ENCODE peak calls at places on chromosomes 5 and 9, in eight cellular contexts. One of them, this sample, is unnamed.

GRCh38 chr9:133375724-133376654 is at the start of the genes STKLD1 and SURF4:
- DNase-seq in mesothelial cell of epicardium: peak
- DNase-seq in lower leg skin: peak
- DNase-seq in RWPE1: peak
- DNase-seq in OCI-LY7: peak
- DNase-seq in brain microvascular endothelial cell: peak
- DNase-seq in left lung: peak
- DNase-seq in HepG2: peak
- DNase-seq in this sample: peak

GRCh38 chr9:112050544-112051475 is 124.3 kb downstream of the SUSD1 start:
- DNase-seq in OCI-LY7: no peak
- DNase-seq in RWPE1: peak
- DNase-seq in brain microvascular endothelial cell: peak
- DNase-seq in HepG2: peak
- DNase-seq in mesothelial cell of epicardium: no peak
- DNase-seq in lower leg skin: no peak
- DNase-seq in left lung: no peak
- DNase-seq in this sample: no peak

GRCh38 chr5:80408475-80408875 is 611 bp downstream of the ZFYVE16 start:
- DNase-seq in lower leg skin: no peak
- DNase-seq in mesothelial cell of epicardium: peak
- DNase-seq in left lung: peak
- DNase-seq in brain microvascular endothelial cell: peak
- DNase-seq in HepG2: peak
- DNase-seq in RWPE1: peak
- DNase-seq in OCI-LY7: no peak
- DNase-seq in this sample: peak

GRCh38 chr5:44360919-44361625 is 28.1 kb downstream of the FGF10 start:
- DNase-seq in HepG2: no peak
- DNase-seq in OCI-LY7: no peak
- DNase-seq in left lung: no peak
- DNase-seq in mesothelial cell of epicardium: no peak
- DNase-seq in brain microvascular endothelial cell: no peak
- DNase-seq in RWPE1: no peak
- DNase-seq in lower leg skin: no peak
- DNase-seq in this sample: no peak

GRCh38 chr5:36240779-36241635 is 718 bp downstream of the NADK2 start:
- DNase-seq in brain microvascular endothelial cell: peak
- DNase-seq in OCI-LY7: peak
- DNase-seq in mesothelial cell of epicardium: peak
- DNase-seq in lower leg skin: peak
- DNase-seq in RWPE1: peak
- DNase-seq in left lung: peak
- DNase-seq in HepG2: peak
- DNase-seq in this sample: peak

GRCh38 chr5:7871560-7872113 is 2.7 kb downstream of the MTRR start:
- DNase-seq in left lung: no peak
- DNase-seq in RWPE1: no peak
- DNase-seq in brain microvascular endothelial cell: no peak
- DNase-seq in OCI-LY7: peak
- DNase-seq in lower leg skin: no peak
- DNase-seq in HepG2: no peak
- DNase-seq in mesothelial cell of epicardium: no peak
- DNase-seq in this sample: no peak

GRCh38 chr9:6873862-6874261 is 116.1 kb downstream of the KDM4C start:
- DNase-seq in HepG2: no peak
- DNase-seq in mesothelial cell of epicardium: no peak
- DNase-seq in lower leg skin: no peak
- DNase-seq in OCI-LY7: no peak
- DNase-seq in left lung: no peak
- DNase-seq in brain microvascular endothelial cell: peak
- DNase-seq in RWPE1: no peak
- DNase-seq in this sample: no peak

GRCh38 chr9:28915256-28915930 is 1342.1 kb upstream of the C9orf72 start:
- DNase-seq in lower leg skin: no peak
- DNase-seq in RWPE1: peak
- DNase-seq in OCI-LY7: no peak
- DNase-seq in left lung: no peak
- DNase-seq in HepG2: no peak
- DNase-seq in brain microvascular endothelial cell: no peak
- DNase-seq in mesothelial cell of epicardium: no peak
- DNase-seq in this sample: no peak

GRCh38 chr5:59103303-59103702 is 520.4 kb downstream of the RAB3C start:
- DNase-seq in mesothelial cell of epicardium: no peak
- DNase-seq in left lung: no peak
- DNase-seq in lower leg skin: no peak
- DNase-seq in OCI-LY7: no peak
- DNase-seq in brain microvascular endothelial cell: no peak
- DNase-seq in HepG2: no peak
- DNase-seq in RWPE1: no peak
- DNase-seq in this sample: no peak
- TF ChIP-seq CTCF in mesothelial cell of epicardium: no peak
- TF ChIP-seq CTCF in left lung: no peak
- TF ChIP-seq CTCF in lower leg skin: no peak
- TF ChIP-seq CTCF in OCI-LY7: no peak
- TF ChIP-seq CTCF in brain microvascular endothelial cell: no peak
- TF ChIP-seq CTCF in HepG2: no peak
- TF ChIP-seq CTCF in RWPE1: no peak
- TF ChIP-seq CTCF in this sample: no peak

GRCh38 chr5:3056901-3057300 is 305.4 kb upstream of the IRX2 start:
- DNase-seq in OCI-LY7: no peak
- DNase-seq in brain microvascular endothelial cell: no peak
- DNase-seq in lower leg skin: peak
- DNase-seq in HepG2: no peak
- DNase-seq in RWPE1: no peak
- DNase-seq in left lung: no peak
- DNase-seq in mesothelial cell of epicardium: no peak
- DNase-seq in this sample: no peak
- TF ChIP-seq CTCF in OCI-LY7: no peak
- TF ChIP-seq CTCF in brain microvascular endothelial cell: no peak
- TF ChIP-seq CTCF in lower leg skin: no peak
- TF ChIP-seq CTCF in HepG2: no peak
- TF ChIP-seq CTCF in RWPE1: no peak
- TF ChIP-seq CTCF in left lung: no peak
- TF ChIP-seq CTCF in mesothelial cell of epicardium: no peak
- TF ChIP-seq CTCF in this sample: no peak

GRCh38 chr9:137235424-137236237 is 4.9 kb downstream of the SLC34A3 start:
- DNase-seq in brain microvascular endothelial cell: no peak
- DNase-seq in HepG2: peak
- DNase-seq in RWPE1: no peak
- DNase-seq in lower leg skin: no peak
- DNase-seq in mesothelial cell of epicardium: no peak
- DNase-seq in left lung: no peak
- DNase-seq in OCI-LY7: no peak
- DNase-seq in this sample: no peak
- TF ChIP-seq CTCF in brain microvascular endothelial cell: no peak
- TF ChIP-seq CTCF in HepG2: peak
- TF ChIP-seq CTCF in RWPE1: no peak
- TF ChIP-seq CTCF in lower leg skin: no peak
- TF ChIP-seq CTCF in mesothelial cell of epicardium: no peak
- TF ChIP-seq CTCF in left lung: no peak
- TF ChIP-seq CTCF in OCI-LY7: peak
- TF ChIP-seq CTCF in this sample: no peak

GRCh38 chr5:123217183-123217582 is 128.1 kb downstream of the PRDM6 start:
- DNase-seq in left lung: no peak
- DNase-seq in lower leg skin: no peak
- DNase-seq in RWPE1: no peak
- DNase-seq in mesothelial cell of epicardium: no peak
- DNase-seq in OCI-LY7: no peak
- DNase-seq in brain microvascular endothelial cell: no peak
- DNase-seq in HepG2: no peak
- DNase-seq in this sample: no peak

GRCh38 chr5:123211084-123211483 is 122.0 kb downstream of the PRDM6 start:
- DNase-seq in mesothelial cell of epicardium: no peak
- DNase-seq in HepG2: no peak
- DNase-seq in left lung: no peak
- DNase-seq in RWPE1: no peak
- DNase-seq in OCI-LY7: no peak
- DNase-seq in brain microvascular endothelial cell: no peak
- DNase-seq in lower leg skin: no peak
- DNase-seq in this sample: no peak

GRCh38 chr5:123220616-123221146 is 131.6 kb downstream of the PRDM6 start:
- DNase-seq in RWPE1: no peak
- DNase-seq in OCI-LY7: no peak
- DNase-seq in mesothelial cell of epicardium: no peak
- DNase-seq in lower leg skin: no peak
- DNase-seq in HepG2: no peak
- DNase-seq in left lung: no peak
- DNase-seq in brain microvascular endothelial cell: no peak
- DNase-seq in this sample: no peak

GRCh38 chr5:123214193-123214592 is 125.2 kb downstream of the PRDM6 start:
- DNase-seq in mesothelial cell of epicardium: no peak
- DNase-seq in lower leg skin: no peak
- DNase-seq in HepG2: no peak
- DNase-seq in OCI-LY7: no peak
- DNase-seq in brain microvascular endothelial cell: no peak
- DNase-seq in RWPE1: no peak
- DNase-seq in left lung: no peak
- DNase-seq in this sample: no peak

GRCh38 chr5:123215929-123216702 is 127.1 kb downstream of the PRDM6 start:
- DNase-seq in brain microvascular endothelial cell: no peak
- DNase-seq in HepG2: no peak
- DNase-seq in OCI-LY7: no peak
- DNase-seq in RWPE1: no peak
- DNase-seq in lower leg skin: no peak
- DNase-seq in mesothelial cell of epicardium: no peak
- DNase-seq in left lung: no peak
- DNase-seq in this sample: no peak
- TF ChIP-seq CTCF in brain microvascular endothelial cell: no peak
- TF ChIP-seq CTCF in HepG2: no peak
- TF ChIP-seq CTCF in OCI-LY7: no peak
- TF ChIP-seq CTCF in RWPE1: no peak
- TF ChIP-seq CTCF in lower leg skin: no peak
- TF ChIP-seq CTCF in mesothelial cell of epicardium: no peak
- TF ChIP-seq CTCF in left lung: no peak
- TF ChIP-seq CTCF in this sample: no peak

GRCh38 chr5:76492819-76493189 is 89.7 kb downstream of the IQGAP2 start:
- DNase-seq in mesothelial cell of epicardium: no peak
- DNase-seq in OCI-LY7: no peak
- DNase-seq in RWPE1: no peak
- DNase-seq in brain microvascular endothelial cell: no peak
- DNase-seq in lower leg skin: no peak
- DNase-seq in left lung: no peak
- DNase-seq in HepG2: no peak
- DNase-seq in this sample: no peak
- TF ChIP-seq CTCF in mesothelial cell of epicardium: no peak
- TF ChIP-seq CTCF in OCI-LY7: no peak
- TF ChIP-seq CTCF in RWPE1: no peak
- TF ChIP-seq CTCF in brain microvascular endothelial cell: no peak
- TF ChIP-seq CTCF in lower leg skin: no peak
- TF ChIP-seq CTCF in left lung: no peak
- TF ChIP-seq CTCF in HepG2: no peak
- TF ChIP-seq CTCF in this sample: no peak

This sample was measured in neural crest cell.